ENCODE peak calls at places on chromosome 2, in four cellular contexts. M is left lung, F is tibial nerve, K is fibroblast of lung. L is an unnamed sample.

GRCh38 chr2:36567711-36568408 is 30.1 kb downstream of the FEZ2 start:
- DNase-seq in M (no peak), F (no peak), K (no peak), L (no peak)

GRCh38 chr2:43131051-43131889 is 95.1 kb downstream of the ZFP36L2 start:
- DNase-seq in M (peak), F (peak), K (peak), L (peak)

GRCh38 chr2:55048514-55048924 is 1.7 kb downstream of the RTN4 start:
- DNase-seq in M (no peak), F (no peak), K (peak), L (peak)

GRCh38 chr2:96164459-96165184 is 19.4 kb upstream of the DUSP2 start:
- DNase-seq in M (no peak), F (no peak), K (no peak), L (no peak)

GRCh38 chr2:133506962-133507361 is 61.3 kb downstream of the NCKAP5 start:
- DNase-seq in M (no peak), F (no peak), K (no peak), L (no peak)

GRCh38 chr2:227627769-227628168 is 10.5 kb downstream of the SCYGR4 start:
- DNase-seq in M (no peak), F (no peak), K (no peak), L (no peak)

GRCh38 chr2:223952280-223952968 is 4.8 kb upstream of the MRPL44 start:
- DNase-seq in M (no peak), F (no peak), K (no peak), L (no peak)

GRCh38 chr2:227221120-227221519 is 56.7 kb downstream of the COL4A3 start:
- DNase-seq in M (no peak), F (no peak), K (no peak), L (no peak)

GRCh38 chr2:44371445-44371844 is 9.7 kb downstream of the CAMKMT start:
- DNase-seq in M (no peak), F (no peak), K (no peak), L (no peak)

GRCh38 chr2:74357627-74358026 is 14.4 kb upstream of the SLC4A5 start:
- DNase-seq in M (no peak), F (no peak), K (peak), L (no peak)

GRCh38 chr2:176656055-176656775 is 387.0 kb downstream of the MTX2 start:
- DNase-seq in M (no peak), F (no peak), K (no peak), L (no peak)

GRCh38 chr2:147689510-147689909 is 155.3 kb upstream of the ACVR2A start:
- DNase-seq in M (peak), F (no peak), K (no peak), L (peak)

GRCh38 chr2:54438271-54438670 is 17.9 kb upstream of the SPTBN1 start:
- DNase-seq in M (no peak), F (no peak), K (no peak), L (no peak)

GRCh38 chr2:126698991-126699390 is 43.0 kb downstream of the GYPC start:
- DNase-seq in M (no peak), F (no peak), K (no peak), L (no peak)

GRCh38 chr2:18918280-18918679 is 328.9 kb upstream of the NT5C1B start:
- DNase-seq in M (no peak), F (no peak), K (no peak), L (no peak)

GRCh38 chr2:105143467-105144127 is 97.9 kb upstream of the GPR45 start:
- DNase-seq in M (peak), F (no peak), K (peak), L (no peak)

GRCh38 chr2:225040862-225041209 is 1.4 kb downstream of the DOCK10 start:
- DNase-seq in M (no peak), F (no peak), K (peak), L (no peak)

GRCh38 chr2:23420840-23421476 is 36.0 kb downstream of the KLHL29 start:
- DNase-seq in M (no peak), F (no peak), K (no peak), L (no peak)

GRCh38 chr2:108805782-108806181 is 19.2 kb downstream of the CCDC138 start:
- DNase-seq in M (no peak), F (no peak), K (no peak), L (no peak)

GRCh38 chr2:287471-287885 is 413 bp downstream of the ALKAL2 start:
- DNase-seq in M (no peak), F (no peak), K (peak), L (no peak)

GRCh38 chr2:104091894-104092293 is 762.0 kb upstream of the POU3F3 start:
- DNase-seq in M (no peak), F (no peak), K (no peak), L (no peak)

GRCh38 chr2:29627366-29627765 is 294.0 kb downstream of the ALK start:
- DNase-seq in M (no peak), F (no peak), K (peak), L (no peak)

GRCh38 chr2:12616456-12617163 is 100.1 kb upstream of the TRIB2 start:
- DNase-seq in M (no peak), F (no peak), K (no peak), L (peak)

GRCh38 chr2:74205586-74205985 is 7.2 kb downstream of the MTHFD2 start:
- DNase-seq in M (no peak), F (no peak), K (no peak), L (peak)

GRCh38 chr2:24625728-24626484 is 134.9 kb downstream of the NCOA1 start:
- DNase-seq in M (no peak), F (no peak), K (no peak), L (no peak)

GRCh38 chr2:1581965-1582625 is 162.2 kb downstream of the PXDN start:
- DNase-seq in M (no peak), F (no peak), K (no peak), L (no peak)

GRCh38 chr2:117996525-117996924 is 17.3 kb downstream of the CCDC93 start:
- DNase-seq in M (no peak), F (no peak), K (no peak), L (no peak)

GRCh38 chr2:216389565-216389964 is 17.3 kb upstream of the MARCHF4 start:
- DNase-seq in M (no peak), F (no peak), K (peak), L (peak)

GRCh38 chr2:86336350-86337234 is 834 bp downstream of the REEP1 start:
- DNase-seq in M (no peak), F (no peak), K (no peak), L (no peak)

GRCh38 chr2:160241251-160242137 is 41.4 kb upstream of the ITGB6 start:
- DNase-seq in M (peak), F (no peak), K (peak), L (no peak)

GRCh38 chr2:51710222-51710621 is 678.3 kb upstream of the NRXN1 start:
- DNase-seq in M (no peak), F (no peak), K (no peak), L (peak)
- TF ChIP-seq CTCF in M (no peak), F (no peak), K (no peak), L (peak)

DNA sequence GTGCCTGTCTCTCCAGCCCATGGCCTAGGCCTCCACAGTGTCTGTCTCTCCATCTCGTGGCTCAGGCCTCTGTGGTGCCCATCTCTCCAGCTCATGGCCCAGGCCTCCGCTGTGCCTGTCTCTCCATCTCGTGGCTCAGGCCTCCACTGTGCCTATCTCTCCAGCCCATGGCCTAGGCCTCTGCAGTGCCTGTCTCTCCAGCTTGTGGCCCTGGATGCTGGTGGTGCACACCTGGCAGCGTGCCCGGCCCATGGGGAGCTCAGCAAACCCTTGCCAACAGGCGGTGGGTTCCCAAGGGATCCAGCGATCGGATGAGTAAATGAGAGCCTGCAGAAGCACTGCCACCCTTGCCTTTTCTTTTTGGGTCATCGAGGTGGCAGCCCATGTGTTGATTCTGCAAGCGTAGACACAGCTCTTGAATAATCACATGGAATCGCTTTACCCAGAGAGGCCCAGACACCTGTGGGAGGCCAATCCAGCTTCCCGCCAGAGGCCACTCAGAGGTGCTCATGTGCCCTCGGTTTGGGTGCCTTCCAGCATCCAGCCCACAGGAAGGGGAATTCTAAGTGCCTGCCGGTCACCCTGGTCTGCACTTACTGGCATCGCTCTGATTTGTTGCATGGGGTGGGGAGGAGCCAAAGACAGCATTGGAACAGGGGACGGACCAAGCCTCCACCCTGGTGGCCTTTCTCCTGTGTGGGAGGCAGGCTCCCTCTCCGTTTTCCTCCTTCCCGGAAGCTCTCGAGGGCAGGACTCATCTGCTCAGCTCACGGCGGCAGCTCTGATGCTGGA is 101.8 kb upstream of the HDAC4 start:
- DNase-seq in M (peak), F (no peak), K (no peak), L (no peak)
- TF ChIP-seq CTCF in M (no peak), F (no peak), K (no peak), L (no peak)

DNA sequence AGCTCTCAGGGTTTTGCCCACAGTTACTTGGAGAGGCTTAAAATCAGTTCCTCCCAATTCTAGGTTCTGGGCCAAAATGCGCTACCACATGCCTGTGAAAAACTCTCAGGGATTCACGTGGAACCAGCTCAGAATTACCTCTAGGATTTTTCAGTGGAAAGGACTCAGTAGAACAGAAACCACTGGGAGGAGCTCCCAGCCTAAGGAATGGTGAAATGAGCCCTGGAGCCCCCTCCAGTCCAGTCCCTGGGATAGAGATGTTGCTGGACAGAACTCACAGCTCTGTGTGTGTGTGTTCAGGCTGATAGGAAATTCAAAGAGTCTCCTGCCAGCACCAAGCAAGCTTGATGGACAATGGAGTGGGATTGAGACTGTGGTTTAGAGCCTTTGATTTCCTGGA is 21.1 kb upstream of the SLC9A4 start:
- DNase-seq in M (no peak), F (no peak), K (no peak), L (no peak)
- TF ChIP-seq CTCF in M (no peak), F (no peak), K (no peak), L (no peak)

GRCh38 chr2:239394978-239395377 is 5.8 kb downstream of the HDAC4 start:
- DNase-seq in M (no peak), F (peak), K (no peak), L (no peak)

GRCh38 chr2:239398536-239398935 is 2.3 kb downstream of the HDAC4 start:
- DNase-seq in M (no peak), F (no peak), K (no peak), L (peak)

GRCh38 chr2:239397856-239398470 is 2.9 kb downstream of the HDAC4 start:
- DNase-seq in M (no peak), F (no peak), K (peak), L (no peak)

GRCh38 chr2:239395524-239395923 is 5.3 kb downstream of the HDAC4 start:
- DNase-seq in M (no peak), F (no peak), K (no peak), L (no peak)

DNA sequence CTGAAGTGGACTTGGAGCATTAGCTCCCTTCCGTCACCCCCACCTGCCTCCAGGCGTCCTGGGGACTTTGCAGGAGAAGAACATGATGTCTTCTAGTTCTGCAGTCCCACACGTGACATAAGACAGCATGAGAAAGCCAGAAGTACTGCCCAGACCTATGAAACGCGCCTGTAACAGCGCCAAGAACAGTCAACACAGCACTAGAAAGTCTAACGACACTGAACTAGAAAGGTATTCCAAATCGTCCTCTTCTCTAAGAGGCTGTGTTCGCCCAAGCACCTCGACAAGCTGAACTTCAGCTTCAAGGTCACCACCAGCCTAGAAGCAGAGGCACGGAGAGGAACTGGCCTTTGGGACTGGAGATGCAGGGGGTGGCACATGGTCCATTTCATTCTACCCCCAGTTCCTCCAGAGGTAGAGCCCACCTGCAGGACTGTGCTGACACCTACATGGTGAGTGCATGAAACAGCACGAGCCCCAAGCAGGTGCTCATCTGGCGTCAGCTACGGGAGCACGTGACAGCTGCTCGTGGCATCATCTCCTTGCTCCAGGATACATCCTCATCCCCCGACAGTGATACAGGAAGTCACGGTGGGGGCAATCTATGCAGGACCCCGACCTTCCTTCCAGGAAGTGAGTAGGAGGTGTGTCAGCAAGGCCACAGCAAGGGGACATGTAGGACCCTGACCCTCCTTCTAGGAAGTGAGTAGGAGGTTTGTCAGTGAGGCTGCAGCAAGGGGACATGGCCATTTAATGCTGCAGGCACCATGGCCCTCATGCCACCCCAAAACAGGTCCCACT is 3.7 kb downstream of the HDAC4 start:
- DNase-seq in M (no peak), F (no peak), K (no peak), L (peak)
- TF ChIP-seq CTCF in M (no peak), F (no peak), K (no peak), L (no peak)

GRCh38 chr2:121044412-121044811 is 240.6 kb downstream of the TFCP2L1 start:
- DNase-seq in M (no peak), F (no peak), K (no peak), L (peak)
- TF ChIP-seq CTCF in M (no peak), F (no peak), K (no peak), L (peak)

GRCh38 chr2:197258580-197258979 is 52.0 kb downstream of the ANKRD44 start:
- DNase-seq in M (no peak), F (no peak), K (peak), L (peak)

GRCh38 chr2:197254776-197255521 is 55.6 kb downstream of the ANKRD44 start:
- DNase-seq in M (no peak), F (no peak), K (no peak), L (no peak)

GRCh38 chr2:197255550-197255949 is 55.0 kb downstream of the ANKRD44 start:
- DNase-seq in M (peak), F (peak), K (peak), L (peak)

GRCh38 chr2:197256771-197257170 is 53.8 kb downstream of the ANKRD44 start:
- DNase-seq in M (no peak), F (no peak), K (no peak), L (peak)

DNA sequence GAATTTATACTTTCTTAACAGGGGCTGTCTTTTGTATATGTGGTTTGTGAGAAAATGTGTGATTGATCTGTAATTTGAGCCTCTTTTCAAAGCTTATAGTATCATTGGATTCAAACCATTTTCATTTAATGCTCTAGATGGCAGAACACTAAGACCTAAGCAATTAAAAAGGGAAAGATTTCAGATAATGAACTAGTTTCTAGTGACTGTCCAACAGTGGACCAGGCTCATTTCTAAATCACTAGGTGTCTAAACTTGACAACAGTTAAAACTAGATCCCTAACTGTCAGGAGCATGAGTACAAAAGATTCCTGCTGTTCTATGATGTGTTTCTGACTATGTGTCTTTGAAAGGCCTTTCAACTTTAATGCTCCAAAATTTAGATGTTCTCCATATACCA is 54.6 kb downstream of the ANKRD44 start:
- DNase-seq in M (no peak), F (no peak), K (no peak), L (peak)
- TF ChIP-seq CTCF in M (no peak), F (no peak), K (no peak), L (no peak)

DNA sequence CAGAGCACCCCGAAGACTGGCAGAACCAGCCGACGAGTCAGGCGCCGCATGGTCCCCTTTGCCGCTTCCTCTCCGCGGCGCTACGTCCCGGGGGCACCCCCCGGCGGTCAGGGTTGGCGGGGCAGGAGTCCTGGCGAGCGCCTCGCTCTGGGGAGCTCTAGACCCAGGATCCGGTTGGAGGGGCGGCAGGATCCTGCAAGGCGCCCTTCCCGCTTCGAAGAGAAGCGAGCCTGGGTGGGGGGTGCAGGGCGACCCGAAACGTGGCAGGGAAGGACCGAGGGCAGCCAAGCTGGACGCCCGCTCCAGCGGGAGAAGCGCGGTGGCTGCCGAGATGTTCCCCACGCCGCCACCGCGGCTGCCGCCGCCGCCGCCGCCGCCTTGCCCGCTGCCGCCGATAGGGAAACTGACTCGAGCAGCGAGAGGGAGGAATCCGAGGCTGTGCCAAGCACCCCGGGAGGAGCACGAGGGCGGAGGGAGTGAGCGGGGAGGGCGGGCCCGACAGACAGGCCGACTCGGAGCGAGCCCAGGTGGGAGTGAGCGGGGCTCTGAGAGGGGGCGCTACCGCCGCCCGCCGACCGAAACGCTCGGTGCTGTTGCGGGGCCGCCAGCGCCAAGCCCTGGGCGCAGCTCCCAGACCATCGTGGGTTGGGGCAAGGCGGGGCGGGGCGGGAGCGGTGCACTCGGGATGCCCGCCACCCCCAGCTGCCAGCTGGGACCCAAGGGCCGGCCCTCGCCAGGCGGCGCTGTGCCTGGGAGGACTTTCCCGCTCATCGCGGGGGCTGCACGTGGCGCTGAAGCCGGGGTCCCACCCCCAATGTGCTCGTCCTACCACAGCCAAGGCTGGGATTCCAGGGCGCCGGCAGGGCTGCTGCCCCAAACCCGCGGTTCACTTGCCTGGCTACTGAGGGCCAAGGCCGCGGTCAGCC is at the start of gene GALNT14:
- DNase-seq in M (peak), F (no peak), K (peak), L (no peak)
- TF ChIP-seq CTCF in M (peak), F (peak), K (peak), L (no peak)